ENCODE peak calls at places on chromosomes 11 and 22, in seven cellular contexts. One of them, this sample, is unnamed.

GRCh38 chr11:17828311-17828751 is 93.8 kb downstream of the KCNC1 start:
- DNase-seq in GM12878: no peak
- DNase-seq in right lobe of liver: no peak
- DNase-seq in HAP-1: no peak
- DNase-seq in DMS 273 treated with DMSO at 0.1 percent for 48 hours: no peak
- DNase-seq in non-pigmented ciliary epithelial cell: no peak
- DNase-seq in NCI-H2171 treated with DMSO at 0.1 percent for 48 hours: no peak
- DNase-seq in this sample: no peak

GRCh38 chr11:18987454-18988231 is 48.4 kb upstream of the MRGPRX1 start:
- DNase-seq in GM12878: no peak
- DNase-seq in right lobe of liver: no peak
- DNase-seq in HAP-1: no peak
- DNase-seq in DMS 273 treated with DMSO at 0.1 percent for 48 hours: no peak
- DNase-seq in non-pigmented ciliary epithelial cell: no peak
- DNase-seq in NCI-H2171 treated with DMSO at 0.1 percent for 48 hours: no peak
- DNase-seq in this sample: no peak

GRCh38 chr11:59778122-59778521 is 22.9 kb downstream of the STX3 start:
- DNase-seq in GM12878: no peak
- DNase-seq in right lobe of liver: no peak
- DNase-seq in HAP-1: no peak
- DNase-seq in DMS 273 treated with DMSO at 0.1 percent for 48 hours: no peak
- DNase-seq in non-pigmented ciliary epithelial cell: no peak
- DNase-seq in NCI-H2171 treated with DMSO at 0.1 percent for 48 hours: no peak
- DNase-seq in this sample: no peak

GRCh38 chr22:47474895-47475294 is 712.4 kb downstream of the TBC1D22A start:
- DNase-seq in GM12878: no peak
- DNase-seq in right lobe of liver: no peak
- DNase-seq in HAP-1: no peak
- DNase-seq in DMS 273 treated with DMSO at 0.1 percent for 48 hours: no peak
- DNase-seq in non-pigmented ciliary epithelial cell: no peak
- DNase-seq in NCI-H2171 treated with DMSO at 0.1 percent for 48 hours: no peak
- DNase-seq in this sample: no peak

GRCh38 chr11:60989108-60989650 is 17.7 kb downstream of the CD6 start:
- DNase-seq in GM12878: no peak
- DNase-seq in right lobe of liver: no peak
- DNase-seq in HAP-1: no peak
- DNase-seq in DMS 273 treated with DMSO at 0.1 percent for 48 hours: no peak
- DNase-seq in non-pigmented ciliary epithelial cell: no peak
- DNase-seq in NCI-H2171 treated with DMSO at 0.1 percent for 48 hours: no peak
- DNase-seq in this sample: no peak

GRCh38 chr11:132472411-132473205 is 1059.7 kb downstream of the OPCML start:
- DNase-seq in GM12878: no peak
- DNase-seq in right lobe of liver: no peak
- DNase-seq in HAP-1: no peak
- DNase-seq in DMS 273 treated with DMSO at 0.1 percent for 48 hours: no peak
- DNase-seq in non-pigmented ciliary epithelial cell: no peak
- DNase-seq in NCI-H2171 treated with DMSO at 0.1 percent for 48 hours: no peak
- DNase-seq in this sample: no peak

GRCh38 chr11:125241104-125241503 is 76.6 kb downstream of the PKNOX2 start:
- DNase-seq in GM12878: no peak
- DNase-seq in right lobe of liver: peak; percentile 11
- DNase-seq in HAP-1: no peak
- DNase-seq in DMS 273 treated with DMSO at 0.1 percent for 48 hours: no peak
- DNase-seq in non-pigmented ciliary epithelial cell: no peak
- DNase-seq in NCI-H2171 treated with DMSO at 0.1 percent for 48 hours: no peak
- DNase-seq in this sample: no peak

GRCh38 chr11:87460842-87461637 is 423.3 kb downstream of the TMEM135 start:
- DNase-seq in GM12878: no peak
- DNase-seq in right lobe of liver: no peak
- DNase-seq in HAP-1: no peak
- DNase-seq in DMS 273 treated with DMSO at 0.1 percent for 48 hours: no peak
- DNase-seq in non-pigmented ciliary epithelial cell: no peak
- DNase-seq in NCI-H2171 treated with DMSO at 0.1 percent for 48 hours: no peak
- DNase-seq in this sample: no peak

GRCh38 chr11:1307163-1307870 is 2.1 kb downstream of the TOLLIP start:
- DNase-seq in GM12878: no peak
- DNase-seq in right lobe of liver: no peak
- DNase-seq in HAP-1: no peak
- DNase-seq in DMS 273 treated with DMSO at 0.1 percent for 48 hours: no peak
- DNase-seq in non-pigmented ciliary epithelial cell: no peak
- DNase-seq in NCI-H2171 treated with DMSO at 0.1 percent for 48 hours: no peak
- DNase-seq in this sample: no peak

GRCh38 chr22:25956801-25957200 is 212.5 kb upstream of the SEZ6L start:
- DNase-seq in GM12878: no peak
- DNase-seq in right lobe of liver: no peak
- DNase-seq in HAP-1: no peak
- DNase-seq in DMS 273 treated with DMSO at 0.1 percent for 48 hours: no peak
- DNase-seq in non-pigmented ciliary epithelial cell: no peak
- DNase-seq in NCI-H2171 treated with DMSO at 0.1 percent for 48 hours: no peak
- DNase-seq in this sample: no peak

GRCh38 chr11:109865558-109866186 is 227.5 kb upstream of the ZC3H12C start:
- DNase-seq in GM12878: no peak
- DNase-seq in right lobe of liver: no peak
- DNase-seq in HAP-1: no peak
- DNase-seq in DMS 273 treated with DMSO at 0.1 percent for 48 hours: no peak
- DNase-seq in non-pigmented ciliary epithelial cell: no peak
- DNase-seq in NCI-H2171 treated with DMSO at 0.1 percent for 48 hours: peak; percentile 63
- DNase-seq in this sample: no peak

GRCh38 chr11:88704505-88704904 is 361.3 kb downstream of the GRM5 start:
- DNase-seq in GM12878: no peak
- DNase-seq in right lobe of liver: no peak
- DNase-seq in HAP-1: no peak
- DNase-seq in DMS 273 treated with DMSO at 0.1 percent for 48 hours: no peak
- DNase-seq in non-pigmented ciliary epithelial cell: no peak
- DNase-seq in NCI-H2171 treated with DMSO at 0.1 percent for 48 hours: no peak
- DNase-seq in this sample: no peak

GRCh38 chr22:21948824-21949568 is 3.7 kb downstream of the PPM1F start:
- DNase-seq in GM12878: no peak
- DNase-seq in right lobe of liver: no peak
- DNase-seq in HAP-1: no peak
- DNase-seq in DMS 273 treated with DMSO at 0.1 percent for 48 hours: no peak
- DNase-seq in non-pigmented ciliary epithelial cell: no peak
- DNase-seq in NCI-H2171 treated with DMSO at 0.1 percent for 48 hours: no peak
- DNase-seq in this sample: no peak

GRCh38 chr11:83713701-83714100 is 427.5 kb upstream of the CCDC90B start:
- DNase-seq in GM12878: no peak
- DNase-seq in right lobe of liver: no peak
- DNase-seq in HAP-1: no peak
- DNase-seq in DMS 273 treated with DMSO at 0.1 percent for 48 hours: no peak
- DNase-seq in non-pigmented ciliary epithelial cell: peak; percentile 22
- DNase-seq in NCI-H2171 treated with DMSO at 0.1 percent for 48 hours: peak; percentile 8
- DNase-seq in this sample: no peak

GRCh38 chr11:47980907-47981621 is 705 bp downstream of the PTPRJ start:
- DNase-seq in GM12878: no peak
- DNase-seq in right lobe of liver: peak; percentile 74
- DNase-seq in HAP-1: peak; percentile 71
- DNase-seq in DMS 273 treated with DMSO at 0.1 percent for 48 hours: no peak
- DNase-seq in non-pigmented ciliary epithelial cell: no peak
- DNase-seq in NCI-H2171 treated with DMSO at 0.1 percent for 48 hours: peak; percentile 27
- DNase-seq in this sample: no peak

GRCh38 chr22:36641902-36642640 is 61.5 kb downstream of the CACNG2 start:
- DNase-seq in GM12878: no peak
- DNase-seq in right lobe of liver: no peak
- DNase-seq in HAP-1: no peak
- DNase-seq in DMS 273 treated with DMSO at 0.1 percent for 48 hours: no peak
- DNase-seq in non-pigmented ciliary epithelial cell: no peak
- DNase-seq in NCI-H2171 treated with DMSO at 0.1 percent for 48 hours: peak; percentile 68
- DNase-seq in this sample: no peak

GRCh38 chr11:47950396-47950795 is 30.0 kb upstream of the PTPRJ start:
- DNase-seq in GM12878: peak; percentile 11
- DNase-seq in right lobe of liver: no peak
- DNase-seq in HAP-1: no peak
- DNase-seq in DMS 273 treated with DMSO at 0.1 percent for 48 hours: no peak
- DNase-seq in non-pigmented ciliary epithelial cell: no peak
- DNase-seq in NCI-H2171 treated with DMSO at 0.1 percent for 48 hours: peak; percentile 28
- DNase-seq in this sample: peak; percentile 59

GRCh38 chr11:70111269-70112016 is 33.3 kb downstream of the ANO1 start:
- DNase-seq in GM12878: no peak
- DNase-seq in right lobe of liver: no peak
- DNase-seq in HAP-1: peak; percentile 77
- DNase-seq in DMS 273 treated with DMSO at 0.1 percent for 48 hours: no peak
- DNase-seq in non-pigmented ciliary epithelial cell: no peak
- DNase-seq in NCI-H2171 treated with DMSO at 0.1 percent for 48 hours: no peak
- DNase-seq in this sample: no peak

GRCh38 chr22:46432164-46433068 is 96.9 kb downstream of the TRMU start:
- DNase-seq in GM12878: no peak
- DNase-seq in right lobe of liver: no peak
- DNase-seq in HAP-1: no peak
- DNase-seq in DMS 273 treated with DMSO at 0.1 percent for 48 hours: no peak
- DNase-seq in non-pigmented ciliary epithelial cell: no peak
- DNase-seq in NCI-H2171 treated with DMSO at 0.1 percent for 48 hours: no peak
- DNase-seq in this sample: no peak

GRCh38 chr22:36322602-36322915 is 65.2 kb downstream of the MYH9 start:
- DNase-seq in GM12878: no peak
- DNase-seq in right lobe of liver: no peak
- DNase-seq in HAP-1: no peak
- DNase-seq in DMS 273 treated with DMSO at 0.1 percent for 48 hours: no peak
- DNase-seq in non-pigmented ciliary epithelial cell: no peak
- DNase-seq in NCI-H2171 treated with DMSO at 0.1 percent for 48 hours: no peak
- DNase-seq in this sample: no peak

GRCh38 chr11:9219115-9219514 is 46.0 kb downstream of the DENND5A start:
- DNase-seq in GM12878: no peak
- DNase-seq in right lobe of liver: no peak
- DNase-seq in HAP-1: no peak
- DNase-seq in DMS 273 treated with DMSO at 0.1 percent for 48 hours: no peak
- DNase-seq in non-pigmented ciliary epithelial cell: no peak
- DNase-seq in NCI-H2171 treated with DMSO at 0.1 percent for 48 hours: no peak
- DNase-seq in this sample: no peak

GRCh38 chr11:131696584-131697120 is 326.2 kb downstream of the NTM start:
- DNase-seq in GM12878: no peak
- DNase-seq in right lobe of liver: no peak
- DNase-seq in HAP-1: no peak
- DNase-seq in DMS 273 treated with DMSO at 0.1 percent for 48 hours: no peak
- DNase-seq in non-pigmented ciliary epithelial cell: no peak
- DNase-seq in NCI-H2171 treated with DMSO at 0.1 percent for 48 hours: no peak
- DNase-seq in this sample: no peak

GRCh38 chr22:50293441-50294318 is 13.8 kb downstream of the PLXNB2 start:
- DNase-seq in GM12878: no peak
- DNase-seq in right lobe of liver: peak; percentile 95
- DNase-seq in HAP-1: peak; percentile 71
- DNase-seq in DMS 273 treated with DMSO at 0.1 percent for 48 hours: no peak
- DNase-seq in non-pigmented ciliary epithelial cell: no peak
- DNase-seq in NCI-H2171 treated with DMSO at 0.1 percent for 48 hours: no peak
- DNase-seq in this sample: no peak

GRCh38 chr11:97414801-97415200 is 1025.0 kb downstream of the JRKL start:
- DNase-seq in GM12878: no peak
- DNase-seq in right lobe of liver: no peak
- DNase-seq in HAP-1: no peak
- DNase-seq in DMS 273 treated with DMSO at 0.1 percent for 48 hours: no peak
- DNase-seq in non-pigmented ciliary epithelial cell: no peak
- DNase-seq in NCI-H2171 treated with DMSO at 0.1 percent for 48 hours: no peak
- DNase-seq in this sample: no peak

GRCh38 chr11:2467695-2468055 is 22.9 kb downstream of the KCNQ1 start:
- DNase-seq in GM12878: no peak
- DNase-seq in right lobe of liver: no peak
- DNase-seq in HAP-1: no peak
- DNase-seq in DMS 273 treated with DMSO at 0.1 percent for 48 hours: no peak
- DNase-seq in non-pigmented ciliary epithelial cell: no peak
- DNase-seq in NCI-H2171 treated with DMSO at 0.1 percent for 48 hours: no peak
- DNase-seq in this sample: no peak

GRCh38 chr11:30585892-30586250 is 282 bp downstream of the MPPED2 start:
- DNase-seq in GM12878: no peak
- DNase-seq in right lobe of liver: peak; percentile 56
- DNase-seq in HAP-1: peak; percentile 67
- DNase-seq in DMS 273 treated with DMSO at 0.1 percent for 48 hours: no peak
- DNase-seq in non-pigmented ciliary epithelial cell: no peak
- DNase-seq in NCI-H2171 treated with DMSO at 0.1 percent for 48 hours: peak; percentile 44
- DNase-seq in this sample: no peak

GRCh38 chr11:128188346-128189115 is 398.8 kb downstream of the ETS1 start:
- DNase-seq in GM12878: no peak
- DNase-seq in right lobe of liver: no peak
- DNase-seq in HAP-1: no peak
- DNase-seq in DMS 273 treated with DMSO at 0.1 percent for 48 hours: no peak
- DNase-seq in non-pigmented ciliary epithelial cell: no peak
- DNase-seq in NCI-H2171 treated with DMSO at 0.1 percent for 48 hours: no peak
- DNase-seq in this sample: no peak

GRCh38 chr22:21650823-21651520 is 8.9 kb downstream of the SDF2L1 start:
- DNase-seq in GM12878: no peak
- DNase-seq in right lobe of liver: no peak
- DNase-seq in HAP-1: no peak
- DNase-seq in DMS 273 treated with DMSO at 0.1 percent for 48 hours: no peak
- DNase-seq in non-pigmented ciliary epithelial cell: no peak
- DNase-seq in NCI-H2171 treated with DMSO at 0.1 percent for 48 hours: peak; percentile 67
- DNase-seq in this sample: no peak

GRCh38 chr22:25702046-25702445 is 39.9 kb upstream of the MYO18B start:
- DNase-seq in GM12878: no peak
- DNase-seq in right lobe of liver: no peak
- DNase-seq in HAP-1: no peak
- DNase-seq in DMS 273 treated with DMSO at 0.1 percent for 48 hours: peak; percentile 11
- DNase-seq in non-pigmented ciliary epithelial cell: no peak
- DNase-seq in NCI-H2171 treated with DMSO at 0.1 percent for 48 hours: peak; percentile 45
- DNase-seq in this sample: no peak

GRCh38 chr11:93537022-93537421 is 6.2 kb downstream of the SMCO4 start:
- DNase-seq in GM12878: no peak
- DNase-seq in right lobe of liver: peak; percentile 91
- DNase-seq in HAP-1: no peak
- DNase-seq in DMS 273 treated with DMSO at 0.1 percent for 48 hours: no peak
- DNase-seq in non-pigmented ciliary epithelial cell: no peak
- DNase-seq in NCI-H2171 treated with DMSO at 0.1 percent for 48 hours: no peak
- DNase-seq in this sample: no peak

GRCh38 chr11:75277211-75277805 is 36.7 kb downstream of the TPBGL start:
- DNase-seq in GM12878: no peak
- DNase-seq in right lobe of liver: no peak
- DNase-seq in HAP-1: peak; percentile 1
- DNase-seq in DMS 273 treated with DMSO at 0.1 percent for 48 hours: no peak
- DNase-seq in non-pigmented ciliary epithelial cell: no peak
- DNase-seq in NCI-H2171 treated with DMSO at 0.1 percent for 48 hours: no peak
- DNase-seq in this sample: no peak

GRCh38 chr11:2268911-2269600 is 1.3 kb downstream of the ASCL2 start:
- DNase-seq in GM12878: no peak
- DNase-seq in right lobe of liver: peak; percentile 80
- DNase-seq in HAP-1: no peak
- DNase-seq in DMS 273 treated with DMSO at 0.1 percent for 48 hours: no peak
- DNase-seq in non-pigmented ciliary epithelial cell: no peak
- DNase-seq in NCI-H2171 treated with DMSO at 0.1 percent for 48 hours: no peak
- DNase-seq in this sample: no peak

GRCh38 chr11:28976801-28977145 is 868.6 kb downstream of the METTL15 start:
- DNase-seq in GM12878: no peak
- DNase-seq in right lobe of liver: no peak
- DNase-seq in HAP-1: no peak
- DNase-seq in DMS 273 treated with DMSO at 0.1 percent for 48 hours: no peak
- DNase-seq in non-pigmented ciliary epithelial cell: no peak
- DNase-seq in NCI-H2171 treated with DMSO at 0.1 percent for 48 hours: no peak
- DNase-seq in this sample: no peak

GRCh38 chr11:74520316-74520715 is 26.8 kb upstream of the LIPT2 start:
- DNase-seq in GM12878: no peak
- DNase-seq in right lobe of liver: no peak
- DNase-seq in HAP-1: no peak
- DNase-seq in DMS 273 treated with DMSO at 0.1 percent for 48 hours: no peak
- DNase-seq in non-pigmented ciliary epithelial cell: no peak
- DNase-seq in NCI-H2171 treated with DMSO at 0.1 percent for 48 hours: no peak
- DNase-seq in this sample: no peak

GRCh38 chr22:40196628-40197027 is 18.9 kb downstream of the TNRC6B start:
- DNase-seq in GM12878: peak; percentile 48
- DNase-seq in right lobe of liver: no peak
- DNase-seq in HAP-1: no peak
- DNase-seq in DMS 273 treated with DMSO at 0.1 percent for 48 hours: no peak
- DNase-seq in non-pigmented ciliary epithelial cell: peak; percentile 88
- DNase-seq in NCI-H2171 treated with DMSO at 0.1 percent for 48 hours: no peak
- DNase-seq in this sample: no peak

GRCh38 chr22:48333816-48334735 is 1493.6 kb downstream of the BRD1 start:
- DNase-seq in GM12878: no peak
- DNase-seq in right lobe of liver: no peak
- DNase-seq in HAP-1: no peak
- DNase-seq in DMS 273 treated with DMSO at 0.1 percent for 48 hours: no peak
- DNase-seq in non-pigmented ciliary epithelial cell: no peak
- DNase-seq in NCI-H2171 treated with DMSO at 0.1 percent for 48 hours: no peak
- DNase-seq in this sample: no peak

GRCh38 chr11:57551941-57552340 is 14.5 kb downstream of the SMTNL1 start:
- DNase-seq in GM12878: no peak
- DNase-seq in right lobe of liver: no peak
- DNase-seq in HAP-1: no peak
- DNase-seq in DMS 273 treated with DMSO at 0.1 percent for 48 hours: no peak
- DNase-seq in non-pigmented ciliary epithelial cell: no peak
- DNase-seq in NCI-H2171 treated with DMSO at 0.1 percent for 48 hours: no peak
- DNase-seq in this sample: no peak

GRCh38 chr11:123690490-123690889 is 36.1 kb upstream of the SCN3B start:
- DNase-seq in GM12878: no peak
- DNase-seq in right lobe of liver: no peak
- DNase-seq in HAP-1: no peak
- DNase-seq in DMS 273 treated with DMSO at 0.1 percent for 48 hours: no peak
- DNase-seq in non-pigmented ciliary epithelial cell: peak; percentile 28
- DNase-seq in NCI-H2171 treated with DMSO at 0.1 percent for 48 hours: no peak
- DNase-seq in this sample: no peak

This sample was measured in GM12864.